ENCODE peak calls at places on chromosomes 11 and 22, in six cellular contexts. A, H, O, F, Y and R are unnamed samples.
A peak's percentile ranks its signal among the peaks of the same experiment; 100 is the strongest.

GRCh38 chr11:126024143-126024542 is 38.5 kb downstream of the CDON start:
- DNase-seq in Y (no peak), F (no peak), H (no peak), A (no peak), O (no peak), R (no peak)

GRCh38 chr11:44793350-44794090 is 66.8 kb downstream of the TSPAN18 start:
- DNase-seq in H (no peak), O (no peak), F (no peak), A (no peak), Y (no peak), R (no peak)

GRCh38 chr22:25024895-25025294 is 72.4 kb downstream of the KIAA1671 start:
- DNase-seq in F (no peak), O (no peak), A (no peak), H (no peak), Y (no peak), R (no peak)

GRCh38 chr11:117395476-117395875 is 67.8 kb downstream of the CEP164 start:
- DNase-seq in A (no peak), Y (no peak), F (no peak), O (no peak), H (no peak), R (no peak)

GRCh38 chr22:24402460-24403192 is 24.8 kb upstream of the ADORA2A start:
- DNase-seq in O (peak; percentile 65), H (peak; percentile 78), F (no peak), A (peak; percentile 70), Y (peak; percentile 75), R (no peak)

GRCh38 chr11:64869571-64870175 is 8.7 kb downstream of the EHD1 start:
- DNase-seq in F (no peak), H (no peak), O (no peak), Y (no peak), A (no peak), R (no peak)

GRCh38 chr22:25511725-25512124 is 52.8 kb upstream of the GRK3 start:
- DNase-seq in O (no peak), Y (no peak), F (no peak), A (no peak), H (no peak), R (no peak)

GRCh38 chr11:134068829-134069425 is at the start of gene JAM3:
- DNase-seq in O (no peak), A (peak; percentile 97), H (peak; percentile 87), Y (peak; percentile 87), F (peak; percentile 94), R (peak; percentile 49)

GRCh38 chr11:69752890-69753289 is 22.3 kb downstream of the FGF4 start:
- DNase-seq in A (no peak), H (no peak), Y (no peak), F (no peak), O (no peak), R (no peak)

GRCh38 chr22:21764038-21764804 is 28.6 kb upstream of the YPEL1 start:
- DNase-seq in A (no peak), Y (no peak), H (no peak), F (no peak), O (no peak), R (no peak)

GRCh38 chr11:70364198-70364597 is 34.1 kb upstream of the CTTN start:
- DNase-seq in O (no peak), F (no peak), Y (no peak), H (no peak), A (no peak), R (no peak)

GRCh38 chr11:68651208-68651984 is 32.9 kb upstream of the GAL start:
- DNase-seq in O (peak; percentile 66), F (no peak), Y (no peak), H (no peak), A (no peak), R (no peak)

GRCh38 chr22:34303656-34304055 is 383.4 kb upstream of the LARGE1 start:
- DNase-seq in F (no peak), A (no peak), O (no peak), H (no peak), Y (no peak), R (no peak)

GRCh38 chr22:17984114-17984513 is 40.2 kb downstream of the MICAL3 start:
- DNase-seq in H (no peak), F (no peak), O (peak; percentile 10), Y (no peak), A (no peak), R (no peak)

GRCh38 chr11:74019104-74019738 is 10.3 kb upstream of the UCP3 start:
- DNase-seq in H (peak; percentile 37), O (no peak), Y (peak; percentile 69), F (no peak), A (no peak), R (no peak)

GRCh38 chr11:3855808-3856491 is 486 bp downstream of the STIM1 start:
- DNase-seq in Y (peak; percentile 46), A (peak; percentile 48), O (peak; percentile 82), F (no peak), H (peak; percentile 69), R (no peak)

GRCh38 chr11:5684627-5685362 is at the start of gene TRIM5:
- DNase-seq in A (peak; percentile 88), H (peak; percentile 85), F (peak; percentile 70), Y (peak; percentile 89), O (peak; percentile 85), R (peak; percentile 21)

GRCh38 chr11:98107736-98108135 is 913.0 kb upstream of the CNTN5 start:
- DNase-seq in A (no peak), H (no peak), O (no peak), Y (no peak), F (no peak), R (no peak)

GRCh38 chr22:21646608-21647590 is 4.8 kb downstream of the SDF2L1 start:
- DNase-seq in A (peak; percentile 75), H (peak; percentile 60), F (peak; percentile 71), O (peak; percentile 82), Y (peak; percentile 83), R (peak; percentile 32)

GRCh38 chr11:128208329-128209220 is 378.8 kb downstream of the ETS1 start:
- DNase-seq in H (no peak), O (no peak), F (no peak), A (peak; percentile 33), Y (no peak), R (no peak)

GRCh38 chr11:130340671-130341319 is 26.1 kb upstream of the ZBTB44 start:
- DNase-seq in Y (no peak), O (peak; percentile 9), F (no peak), H (no peak), A (no peak), R (no peak)

GRCh38 chr22:45726081-45726480 is 54.4 kb downstream of the ATXN10 start:
- DNase-seq in F (no peak), H (no peak), Y (no peak), O (no peak), A (no peak), R (no peak)

GRCh38 chr22:36016656-36017055 is 12.0 kb downstream of the RBFOX2 start:
- DNase-seq in A (no peak), F (no peak), Y (no peak), H (no peak), O (no peak), R (no peak)

GRCh38 chr11:3341298-3341697 is 37.6 kb downstream of the ZNF195 start:
- DNase-seq in F (peak; percentile 41), A (peak; percentile 24), O (peak; percentile 71), H (no peak), Y (peak; percentile 73), R (no peak)

GRCh38 chr11:8338138-8338537 is 74.5 kb upstream of the LMO1 start:
- DNase-seq in F (no peak), O (peak; percentile 36), Y (peak; percentile 58), H (peak; percentile 57), A (no peak), R (no peak)

GRCh38 chr11:64006468-64006867 is 20.2 kb downstream of the OTUB1 start:
- DNase-seq in A (no peak), H (no peak), O (no peak), F (no peak), Y (no peak), R (no peak)

GRCh38 chr11:127195791-127196190 is 195.2 kb upstream of the KIRREL3 start:
- DNase-seq in O (no peak), H (no peak), A (no peak), Y (no peak), F (no peak), R (no peak)

GRCh38 chr11:116207349-116207748 is 565.4 kb downstream of the BUD13 start:
- DNase-seq in Y (no peak), F (no peak), H (no peak), O (no peak), A (no peak), R (no peak)

GRCh38 chr11:44893250-44894216 is 57.1 kb downstream of the TP53I11 start:
- DNase-seq in A (peak; percentile 46), H (no peak), F (no peak), O (no peak), Y (no peak), R (no peak)

GRCh38 chr11:26730711-26731460 is 9.0 kb upstream of the SLC5A12 start:
- DNase-seq in A (no peak), F (no peak), H (no peak), Y (no peak), O (peak; percentile 6), R (no peak)

GRCh38 chr11:75406338-75406777 is 7.0 kb downstream of the RPS3 start:
- DNase-seq in Y (no peak), H (no peak), F (no peak), O (no peak), A (no peak), R (no peak)
- TF ChIP-seq POLR2A in Y (no peak), H (no peak), F (no peak), O (no peak), A (no peak), R (no peak)

GRCh38 chr11:1760351-1761109 is 3.2 kb downstream of the CTSD start:
- DNase-seq in O (no peak), H (peak; percentile 90), A (peak; percentile 51), Y (peak; percentile 86), F (peak; percentile 66), R (no peak)
- TF ChIP-seq POLR2A in O (no peak), H (peak; percentile 37), A (no peak), Y (no peak), F (peak; percentile 46), R (no peak)

DNA sequence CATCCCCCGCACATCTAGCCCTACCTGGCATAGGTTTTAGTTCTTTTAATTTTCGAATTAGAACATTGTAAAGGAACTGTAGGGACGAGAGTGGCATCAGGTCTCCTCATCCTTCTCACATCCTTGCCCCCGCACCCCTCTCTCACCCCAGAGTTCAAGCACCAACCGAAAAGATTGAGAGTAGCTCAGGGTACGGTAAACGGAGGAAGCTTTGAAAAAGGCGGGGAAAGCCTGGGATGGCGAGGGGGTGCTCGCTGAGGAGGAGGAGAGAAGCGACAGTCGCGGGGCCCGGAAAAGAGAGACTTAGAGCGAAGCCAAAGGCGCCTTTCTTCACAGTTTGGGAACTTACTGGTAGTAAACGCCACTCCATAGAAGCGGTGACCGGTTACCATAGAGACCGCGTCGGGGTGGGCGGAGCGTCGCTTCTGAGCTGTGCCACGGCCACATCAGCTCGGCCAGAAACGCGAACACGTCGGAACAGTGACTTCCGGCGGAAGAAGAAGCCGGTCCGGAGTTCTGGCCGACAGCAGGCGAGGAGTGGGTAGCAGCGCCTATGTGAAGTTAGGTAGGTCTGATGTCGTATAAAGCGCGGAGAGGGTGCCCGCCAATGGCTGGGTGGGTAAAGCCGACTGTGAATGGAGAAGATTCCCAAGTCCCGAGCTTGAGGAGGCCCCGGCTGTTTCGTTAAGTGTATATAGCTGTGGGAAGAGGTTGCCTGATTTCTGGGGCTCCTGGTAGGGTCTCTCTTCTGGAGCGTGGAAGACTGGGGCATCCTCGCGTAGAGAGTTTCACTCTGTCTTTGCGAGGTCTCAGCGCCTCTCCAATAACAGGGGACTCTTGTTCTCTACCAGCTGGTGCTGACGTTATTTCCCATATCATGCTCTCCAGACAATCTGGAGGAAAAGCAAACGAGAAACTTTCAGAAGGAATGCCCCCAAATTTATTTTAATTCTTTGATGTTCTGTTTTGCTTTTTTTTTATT is at the start of the genes DCDC1 and DNAJC24:
- DNase-seq in F (peak; percentile 71), O (peak; percentile 93), Y (peak; percentile 93), H (peak; percentile 94), A (peak; percentile 88), R (peak; percentile 64)
- TF ChIP-seq POLR2A in F (peak; percentile 25), O (peak; percentile 62), Y (no peak), H (no peak), A (no peak), R (peak; percentile 29)

GRCh38 chr11:129279326-129280026 is 87.4 kb upstream of the ARHGAP32 start:
- DNase-seq in O (peak; percentile 72), Y (peak; percentile 83), A (peak; percentile 84), H (peak; percentile 90), F (peak; percentile 53), R (no peak)
- TF ChIP-seq POLR2A in O (no peak), Y (no peak), A (peak; percentile 38), H (peak; percentile 40), F (peak; percentile 60), R (no peak)